ENCODE peak calls at places on chromosomes 11 and 22, in four cellular contexts. Y is endodermal cell, Z is lower lobe of right lung, W is hepatocyte. V is an unnamed sample.
A peak's percentile ranks its signal among the peaks of the same experiment; 100 is the strongest.

GRCh38 chr22:27401321-27401720 is 400.2 kb downstream of the MN1 start:
- DNase-seq in Y (no peak), Z (no peak), W (no peak), V (no peak)

GRCh38 chr11:68775951-68776388 is 24.6 kb upstream of the TESMIN start:
- DNase-seq in Y (no peak), Z (no peak), W (no peak), V (no peak)

GRCh38 chr11:126332221-126332711 is 23.2 kb upstream of the ST3GAL4 start:
- DNase-seq in Y (no peak), Z (no peak), W (no peak), V (no peak)

GRCh38 chr11:70281114-70281729 is 10.7 kb downstream of the PPFIA1 start:
- DNase-seq in Y (no peak), Z (no peak), W (no peak), V (no peak)

GRCh38 chr22:25166266-25167056 is 33.2 kb upstream of the CRYBB3 start:
- DNase-seq in Y (peak; percentile 52), Z (no peak), W (no peak), V (no peak)

GRCh38 chr11:15852179-15852578 is 504.2 kb downstream of the SOX6 start:
- DNase-seq in Y (peak; percentile 79), Z (no peak), W (no peak), V (no peak)

GRCh38 chr11:75566763-75567279 is 4.8 kb downstream of the SERPINH1 start:
- DNase-seq in Y (no peak), Z (no peak), W (no peak), V (no peak)

GRCh38 chr11:102047305-102047924 is at the start of gene CFAP300:
- DNase-seq in Y (peak; percentile 86), Z (peak; percentile 90), W (peak; percentile 80), V (peak; percentile 7)

GRCh38 chr22:30933457-30933856 is 35.1 kb downstream of the MORC2 start:
- DNase-seq in Y (no peak), Z (no peak), W (no peak), V (no peak)

GRCh38 chr11:16805942-16806341 is 67.5 kb downstream of the C11orf58 start:
- DNase-seq in Y (no peak), Z (no peak), W (no peak), V (no peak)

GRCh38 chr11:101442171-101442570 is 141.6 kb downstream of the TRPC6 start:
- DNase-seq in Y (no peak), Z (no peak), W (no peak), V (no peak)

GRCh38 chr11:47466701-47467250 is 17.8 kb upstream of the RAPSN start:
- DNase-seq in Y (peak; percentile 55), Z (no peak), W (no peak), V (no peak)

GRCh38 chr11:62771144-62772021 is at the start of gene TAF6L:
- DNase-seq in Y (peak; percentile 99), Z (peak; percentile 99), W (peak; percentile 99), V (peak; percentile 83)

GRCh38 chr22:44665115-44665514 is 36.9 kb upstream of the PRR5 start:
- DNase-seq in Y (peak; percentile 49), Z (peak; percentile 57), W (no peak), V (no peak)

GRCh38 chr11:19382131-19382611 is 141.4 kb upstream of the E2F8 start:
- DNase-seq in Y (no peak), Z (no peak), W (no peak), V (no peak)

GRCh38 chr11:36002196-36002595 is 58.3 kb downstream of the LDLRAD3 start:
- DNase-seq in Y (no peak), Z (no peak), W (no peak), V (no peak)

GRCh38 chr11:2461253-2462091 is 16.7 kb downstream of the KCNQ1 start:
- DNase-seq in Y (no peak), Z (no peak), W (no peak), V (no peak)

GRCh38 chr11:47394322-47395224 is 13.8 kb upstream of the SLC39A13 start:
- DNase-seq in Y (peak; percentile 49), Z (peak; percentile 87), W (no peak), V (peak; percentile 66)

GRCh38 chr11:71423181-71423790 is 24.9 kb downstream of the DHCR7 start:
- DNase-seq in Y (no peak), Z (no peak), W (no peak), V (no peak)

GRCh38 chr11:86978756-86979608 is 23.8 kb upstream of the FZD4 start:
- DNase-seq in Y (no peak), Z (no peak), W (peak; percentile 48), V (no peak)

GRCh38 chr11:58067685-58068084 is 36.9 kb downstream of the OR6Q1 start:
- DNase-seq in Y (no peak), Z (no peak), W (no peak), V (no peak)

GRCh38 chr11:17931595-17931994 is 81.3 kb downstream of the SERGEF start:
- DNase-seq in Y (peak; percentile 65), Z (no peak), W (no peak), V (no peak)

GRCh38 chr22:28172948-28173360 is 253.9 kb upstream of the PITPNB start:
- DNase-seq in Y (no peak), Z (no peak), W (peak; percentile 33), V (no peak)

GRCh38 chr11:112016765-112017356 is 8.3 kb upstream of the DLAT start:
- DNase-seq in Y (no peak), Z (no peak), W (no peak), V (no peak)

GRCh38 chr11:134939905-134940304 is 527.9 kb upstream of the B3GAT1 start:
- DNase-seq in Y (peak; percentile 72), Z (no peak), W (peak; percentile 68), V (no peak)

GRCh38 chr11:99422581-99423434 is 402.1 kb downstream of the CNTN5 start:
- DNase-seq in Y (peak; percentile 53), Z (no peak), W (no peak), V (no peak)

GRCh38 chr22:35781898-35782297 is 64.2 kb downstream of the APOL5 start:
- DNase-seq in Y (no peak), Z (no peak), W (no peak), V (no peak)

GRCh38 chr11:11969380-11970215 is 38.8 kb downstream of the DKK3 start:
- DNase-seq in Y (no peak), Z (no peak), W (no peak), V (no peak)

GRCh38 chr22:30610299-30610698 is 3.3 kb downstream of the TCN2 start:
- DNase-seq in Y (no peak), Z (peak; percentile 75), W (no peak), V (no peak)

GRCh38 chr11:95926714-95927113 is 2.8 kb upstream of the MTMR2 start:
- DNase-seq in Y (no peak), Z (no peak), W (no peak), V (no peak)

GRCh38 chr11:83168756-83169155 is 11.8 kb downstream of the PCF11 start:
- DNase-seq in Y (no peak), Z (no peak), W (no peak), V (no peak)

GRCh38 chr11:70487160-70487559 is 88.8 kb downstream of the CTTN start:
- DNase-seq in Y (no peak), Z (no peak), W (no peak), V (no peak)

GRCh38 chr22:37930270-37930951 is 23.0 kb downstream of the C22orf23 start:
- DNase-seq in Y (peak; percentile 79), Z (no peak), W (no peak), V (no peak)

DNA sequence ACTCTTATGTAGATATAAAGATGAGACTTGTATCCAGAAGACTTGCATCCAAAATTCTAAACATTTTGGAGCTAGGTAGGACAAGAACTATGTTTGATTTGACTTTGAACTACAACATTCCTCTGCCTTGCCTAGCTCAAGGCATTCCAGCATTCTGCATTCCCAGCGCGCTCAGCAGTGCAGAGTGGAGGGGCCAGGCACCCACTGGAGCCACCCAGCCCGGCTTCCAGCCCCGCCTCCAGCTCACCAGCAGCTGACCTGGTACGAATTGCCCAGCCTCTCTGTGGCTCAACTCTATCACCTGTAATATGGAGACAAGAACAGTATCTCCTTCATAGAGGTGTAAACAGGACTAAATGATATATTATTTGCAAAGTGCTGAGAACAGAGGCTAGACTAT is 28.8 kb downstream of the PRDM10 start:
- DNase-seq in Y (peak; percentile 92), Z (peak; percentile 69), W (peak; percentile 73), V (no peak)
- H3K27ac ChIP-seq in Y (no peak overlapping the region), Z (no peak overlapping the region), W (peak overlapping the region; percentile 52), V (no peak overlapping the region)

GRCh38 chr11:88523362-88524028 is 186.0 kb upstream of the CTSC start:
- DNase-seq in Y (no peak), Z (no peak), W (no peak), V (no peak)

GRCh38 chr11:88520391-88520790 is 182.9 kb upstream of the CTSC start:
- DNase-seq in Y (no peak), Z (no peak), W (no peak), V (no peak)

GRCh38 chr11:88521354-88522310 is 184.1 kb upstream of the CTSC start:
- DNase-seq in Y (no peak), Z (no peak), W (peak; percentile 10), V (no peak)

DNA sequence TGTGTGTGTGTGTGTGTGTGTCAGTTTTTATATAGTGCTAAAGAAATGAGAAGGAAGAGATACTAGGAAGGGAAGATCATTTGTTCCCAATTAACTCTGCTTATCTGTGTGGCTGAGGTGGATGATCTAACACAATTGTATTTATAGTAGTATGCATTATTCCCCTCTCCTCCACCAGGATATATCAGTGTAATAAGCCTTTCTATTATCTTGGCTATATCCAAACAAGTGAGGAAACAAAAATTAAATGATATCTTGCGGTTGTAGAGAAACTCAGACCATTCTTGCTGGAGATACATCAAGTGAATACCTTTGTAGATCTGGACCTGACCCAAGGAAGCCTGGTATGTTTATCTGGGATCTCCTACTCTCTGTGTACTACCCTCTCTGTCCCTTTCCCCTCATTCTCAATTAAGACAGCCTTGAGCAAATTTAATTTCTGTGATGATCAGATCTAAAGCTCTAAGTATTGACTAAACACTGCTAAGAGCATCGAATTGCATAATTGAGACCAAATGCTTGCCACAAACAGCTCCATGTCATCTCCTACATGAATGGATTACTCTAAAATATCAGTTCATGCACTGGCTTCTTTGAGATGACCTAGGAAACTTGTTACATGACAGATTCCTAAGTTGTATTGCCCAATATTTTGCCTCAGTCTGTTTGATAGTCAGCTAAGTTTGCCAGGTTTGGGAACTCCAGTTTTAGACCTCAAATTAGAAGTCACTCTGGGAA is 185.3 kb upstream of the CTSC start:
- DNase-seq in Y (no peak), Z (no peak), W (no peak), V (no peak)
- H3K27ac ChIP-seq in Y (no peak overlapping the region), Z (no peak overlapping the region), W (no peak overlapping the region), V (no peak overlapping the region)

DNA sequence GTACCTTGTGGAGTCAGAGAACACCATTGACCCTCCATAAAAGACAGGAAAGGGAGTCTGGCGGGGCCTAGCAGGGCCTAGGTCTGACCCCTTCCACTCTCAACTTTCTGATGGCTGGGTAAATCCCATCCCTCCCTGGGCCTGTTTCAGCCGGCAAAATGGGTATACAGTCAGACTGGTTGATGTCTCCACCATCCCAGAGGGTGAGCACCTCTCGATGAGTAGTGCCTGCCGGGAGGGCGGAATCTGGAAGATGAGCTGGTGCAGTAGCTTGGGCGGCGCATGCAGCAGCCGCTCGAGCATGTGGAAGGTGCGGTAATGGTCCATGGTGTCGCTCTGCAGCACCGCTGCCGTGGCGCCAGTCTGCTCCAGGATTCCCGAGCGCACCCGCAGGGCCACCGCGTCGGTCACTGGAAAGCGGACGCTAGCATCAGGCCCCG is 528 bp downstream of the FIBP start:
- DNase-seq in Y (no peak), Z (no peak), W (no peak), V (no peak)
- H3K27ac ChIP-seq in Y (peak overlapping the region; percentile 64), Z (peak overlapping the region; percentile 98), W (peak overlapping the region; percentile 92), V (peak overlapping the region; percentile 88)

DNA sequence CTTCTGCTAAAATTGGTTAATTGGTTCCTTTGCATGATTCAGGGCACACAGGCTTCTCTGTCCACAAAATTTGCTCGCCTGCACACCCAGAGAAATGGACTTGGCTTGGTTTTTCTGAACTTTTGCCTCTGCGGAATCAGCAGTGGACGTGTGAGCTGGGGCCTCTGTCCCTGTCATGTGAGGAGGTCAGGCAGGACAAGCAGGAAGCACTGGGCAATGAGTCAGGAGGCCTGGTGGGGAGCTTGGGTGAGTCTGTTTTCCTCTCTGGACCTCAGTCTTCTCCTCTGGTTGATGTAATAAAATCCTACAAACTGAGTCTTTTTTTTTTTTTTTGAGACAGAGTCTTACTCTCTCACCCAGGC is 10.4 kb upstream of the CELSR1 start:
- DNase-seq in Y (peak; percentile 36), Z (peak; percentile 75), W (peak; percentile 77), V (no peak)
- H3K27ac ChIP-seq in Y (no peak overlapping the region), Z (peak overlapping the region; percentile 80), W (peak overlapping the region; percentile 63), V (no peak overlapping the region)

V was measured in CD4-positive, alpha-beta T cell.